ENCODE peak calls at places on chromosomes 16 and 17, in eight cellular contexts. Y, G, S, P, E, Z, F and W are unnamed samples.

GRCh38 chr16:88619859-88620655 is 18.3 kb upstream of the IL17C start:
- DNase-seq in Y (peak), G (peak), S (no peak), P (no peak), E (no peak), Z (no peak), F (no peak), W (peak)

GRCh38 chr16:85296859-85297698 is 184.8 kb upstream of the CIBAR2 start:
- DNase-seq in Y (peak), G (peak), S (no peak), P (peak), E (peak), Z (peak), F (no peak), W (peak)

GRCh38 chr17:3973498-3974137 is 9.4 kb upstream of the ATP2A3 start:
- DNase-seq in Y (no peak), G (no peak), S (no peak), P (no peak), E (peak), Z (no peak), F (no peak), W (no peak)

GRCh38 chr16:6684076-6684673 is 648.5 kb upstream of the RBFOX1 start:
- DNase-seq in Y (peak), G (no peak), S (no peak), P (peak), E (no peak), Z (peak), F (no peak), W (no peak)

GRCh38 chr17:61862105-61862574 is 1.2 kb downstream of the BRIP1 start:
- DNase-seq in Y (peak), G (no peak), S (no peak), P (peak), E (no peak), Z (no peak), F (no peak), W (no peak)

GRCh38 chr17:69961488-69962145 is 113.4 kb upstream of the KCNJ16 start:
- DNase-seq in Y (no peak), G (no peak), S (no peak), P (no peak), E (peak), Z (no peak), F (no peak), W (no peak)

GRCh38 chr17:78908426-78908825 is 5.4 kb upstream of the CEP295NL start:
- DNase-seq in Y (no peak), G (no peak), S (no peak), P (no peak), E (no peak), Z (no peak), F (no peak), W (no peak)

GRCh38 chr16:83940157-83940556 is 12.9 kb upstream of the OSGIN1 start:
- DNase-seq in Y (no peak), G (no peak), S (no peak), P (no peak), E (no peak), Z (no peak), F (no peak), W (no peak)

GRCh38 chr16:51818342-51818944 is 667.4 kb upstream of the SALL1 start:
- DNase-seq in Y (peak), G (no peak), S (peak), P (peak), E (no peak), Z (peak), F (no peak), W (no peak)

GRCh38 chr16:4517812-4518211 is 20.8 kb downstream of the CDIP1 start:
- DNase-seq in Y (peak), G (no peak), S (no peak), P (peak), E (no peak), Z (peak), F (no peak), W (no peak)

GRCh38 chr17:54678158-54678557 is 222.5 kb upstream of the TOM1L1 start:
- DNase-seq in Y (no peak), G (no peak), S (no peak), P (no peak), E (no peak), Z (no peak), F (no peak), W (no peak)

GRCh38 chr16:84818989-84819643 is 669 bp upstream of the CRISPLD2 start:
- DNase-seq in Y (no peak), G (no peak), S (no peak), P (no peak), E (peak), Z (no peak), F (no peak), W (no peak)

GRCh38 chr17:59668816-59669215 is 38.4 kb downstream of the PTRH2 start:
- DNase-seq in Y (peak), G (no peak), S (no peak), P (no peak), E (no peak), Z (peak), F (no peak), W (no peak)

GRCh38 chr17:41666336-41666680 is 22.4 kb upstream of the EIF1 start:
- DNase-seq in Y (peak), G (peak), S (no peak), P (peak), E (peak), Z (peak), F (no peak), W (peak)

GRCh38 chr16:46688101-46688656 is 799 bp downstream of the VPS35 start:
- DNase-seq in Y (peak), G (no peak), S (peak), P (no peak), E (peak), Z (no peak), F (no peak), W (no peak)

GRCh38 chr17:56593741-56594527 is 435 bp downstream of the NOG start:
- DNase-seq in Y (peak), G (no peak), S (peak), P (peak), E (peak), Z (no peak), F (peak), W (peak)

GRCh38 chr16:87526238-87526947 is 33.6 kb upstream of the ZCCHC14 start:
- DNase-seq in Y (no peak), G (no peak), S (no peak), P (no peak), E (no peak), Z (no peak), F (no peak), W (no peak)

GRCh38 chr17:10821770-10822169 is 16.1 kb downstream of the PIRT start:
- DNase-seq in Y (no peak), G (no peak), S (no peak), P (no peak), E (no peak), Z (no peak), F (no peak), W (no peak)

GRCh38 chr17:56833023-56833811 is 503 bp downstream of the C17orf67 start:
- DNase-seq in Y (peak), G (peak), S (peak), P (peak), E (peak), Z (peak), F (peak), W (peak)

GRCh38 chr17:1484586-1485310 is 7.7 kb downstream of the MYO1C start:
- DNase-seq in Y (no peak), G (peak), S (peak), P (peak), E (peak), Z (peak), F (peak), W (no peak)

GRCh38 chr17:60959696-60960095 is 282.0 kb downstream of the BCAS3 start:
- DNase-seq in Y (peak), G (no peak), S (no peak), P (no peak), E (no peak), Z (no peak), F (no peak), W (no peak)

GRCh38 chr17:29591737-29592624 is 951 bp upstream of the ANKRD13B start:
- DNase-seq in Y (peak), G (peak), S (peak), P (peak), E (peak), Z (peak), F (peak), W (peak)

GRCh38 chr16:68083861-68084503 is 1.2 kb upstream of the NFATC3 start:
- DNase-seq in Y (peak), G (no peak), S (no peak), P (no peak), E (no peak), Z (peak), F (no peak), W (no peak)

GRCh38 chr16:83356266-83356665 is 451.5 kb upstream of the HSBP1 start:
- DNase-seq in Y (peak), G (no peak), S (no peak), P (peak), E (no peak), Z (peak), F (no peak), W (no peak)

GRCh38 chr16:81449241-81449640 is 4.6 kb downstream of the CMIP start:
- DNase-seq in Y (no peak), G (no peak), S (no peak), P (no peak), E (no peak), Z (no peak), F (no peak), W (no peak)

GRCh38 chr16:81448154-81449131 is 3.8 kb downstream of the CMIP start:
- DNase-seq in Y (no peak), G (no peak), S (no peak), P (no peak), E (no peak), Z (no peak), F (no peak), W (no peak)

GRCh38 chr16:81446318-81447275 is 2.0 kb downstream of the CMIP start:
- DNase-seq in Y (no peak), G (no peak), S (no peak), P (peak), E (no peak), Z (peak), F (peak), W (no peak)

GRCh38 chr16:81445926-81446317 is 1.3 kb downstream of the CMIP start:
- DNase-seq in Y (no peak), G (no peak), S (no peak), P (no peak), E (no peak), Z (no peak), F (no peak), W (no peak)

GRCh38 chr16:81447383-81448101 is 2.9 kb downstream of the CMIP start:
- DNase-seq in Y (no peak), G (no peak), S (no peak), P (no peak), E (no peak), Z (peak), F (no peak), W (no peak)
- TF ChIP-seq CTCF in Y (no peak), G (no peak), S (no peak), P (no peak), E (no peak), Z (no peak), F (no peak), W (no peak)

DNA sequence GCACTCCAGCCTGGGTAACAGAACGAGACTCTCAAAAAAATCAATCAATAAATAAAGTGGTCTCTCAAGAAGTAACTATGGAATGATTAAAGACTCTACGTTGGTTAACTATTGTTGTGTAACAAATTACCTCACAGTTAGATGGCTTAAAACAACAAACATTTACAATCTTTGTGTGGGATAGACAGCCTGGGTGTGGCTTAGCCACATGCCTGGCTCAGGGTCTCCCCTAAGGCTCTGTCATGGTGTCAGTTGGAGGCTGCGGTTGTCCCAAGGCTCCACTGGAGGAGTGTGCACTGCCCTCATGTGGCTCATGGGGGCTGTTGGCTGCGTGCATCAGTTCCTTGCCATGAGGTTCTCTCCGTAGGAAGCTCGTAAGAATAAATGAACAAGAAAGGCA is 294.5 kb downstream of the SNX29 start:
- DNase-seq in Y (peak), G (no peak), S (no peak), P (no peak), E (no peak), Z (peak), F (no peak), W (no peak)
- TF ChIP-seq CTCF in Y (peak), G (no peak), S (peak), P (no peak), E (peak), Z (peak), F (no peak), W (no peak)

GRCh38 chr16:70018254-70018653 is 67.1 kb downstream of the CLEC18A start:
- DNase-seq in Y (peak), G (peak), S (no peak), P (peak), E (no peak), Z (peak), F (no peak), W (no peak)
- TF ChIP-seq CTCF in Y (peak), G (peak), S (peak), P (no peak), E (no peak), Z (no peak), F (no peak), W (no peak)

GRCh38 chr16:78007121-78007520 is 15.2 kb upstream of the CLEC3A start:
- DNase-seq in Y (no peak), G (no peak), S (no peak), P (no peak), E (no peak), Z (no peak), F (no peak), W (no peak)

GRCh38 chr16:78002915-78003538 is 19.3 kb upstream of the CLEC3A start:
- DNase-seq in Y (peak), G (peak), S (peak), P (peak), E (peak), Z (peak), F (peak), W (peak)

GRCh38 chr16:78004501-78004900 is 17.8 kb upstream of the CLEC3A start:
- DNase-seq in Y (no peak), G (no peak), S (no peak), P (no peak), E (no peak), Z (no peak), F (no peak), W (no peak)

GRCh38 chr16:78005881-78006280 is 16.5 kb upstream of the CLEC3A start:
- DNase-seq in Y (peak), G (no peak), S (no peak), P (peak), E (no peak), Z (peak), F (no peak), W (no peak)
- TF ChIP-seq CTCF in Y (peak), G (no peak), S (peak), P (peak), E (no peak), Z (peak), F (no peak), W (no peak)

DNA sequence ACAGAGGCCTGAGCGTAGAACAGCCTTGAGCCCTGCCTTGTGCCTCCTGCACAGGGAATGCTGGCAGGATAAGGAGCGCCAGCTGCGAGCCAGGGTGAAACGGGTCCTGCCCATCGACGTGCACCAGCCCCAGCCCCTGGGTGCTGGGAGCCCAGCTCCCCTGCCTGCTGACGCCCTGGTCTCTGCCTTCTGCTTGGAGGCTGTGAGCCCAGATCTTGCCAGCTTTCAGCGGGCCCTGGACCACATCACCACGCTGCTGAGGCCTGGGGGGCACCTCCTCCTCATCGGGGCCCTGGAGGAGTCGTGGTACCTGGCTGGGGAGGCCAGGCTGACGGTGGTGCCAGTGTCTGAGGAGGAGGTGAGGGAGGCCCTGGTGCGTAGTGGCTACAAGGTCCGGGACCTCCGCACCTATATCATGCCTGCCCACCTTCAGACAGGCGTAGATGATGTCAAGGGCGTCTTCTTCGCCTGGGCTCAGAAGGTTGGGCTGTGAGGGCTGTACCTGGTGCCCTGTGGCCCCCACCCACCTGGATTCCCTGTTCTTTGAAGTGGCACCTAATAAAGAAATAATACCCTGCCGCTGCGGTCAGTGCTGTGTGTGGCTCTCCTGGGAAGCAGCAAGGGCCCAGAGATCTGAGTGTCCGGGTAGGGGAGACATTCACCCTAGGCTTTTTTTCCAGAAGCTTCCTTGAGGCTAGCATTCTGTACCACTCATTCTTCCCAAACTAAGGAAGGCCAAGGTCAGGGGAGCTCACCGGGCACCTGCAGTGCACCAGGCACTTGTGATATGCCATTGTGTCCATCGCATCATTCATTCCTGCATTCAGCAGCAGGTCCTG is 1.9 kb downstream of the PNMT start:
- DNase-seq in Y (no peak), G (no peak), S (no peak), P (no peak), E (peak), Z (no peak), F (no peak), W (no peak)
- TF ChIP-seq CTCF in Y (no peak), G (no peak), S (no peak), P (no peak), E (no peak), Z (no peak), F (no peak), W (no peak)

GRCh38 chr17:77535892-77536291 is 395.1 kb downstream of the SEC14L1 start:
- DNase-seq in Y (no peak), G (no peak), S (no peak), P (no peak), E (no peak), Z (no peak), F (no peak), W (no peak)

GRCh38 chr17:77531641-77532040 is 390.9 kb downstream of the SEC14L1 start:
- DNase-seq in Y (no peak), G (no peak), S (no peak), P (no peak), E (peak), Z (no peak), F (no peak), W (no peak)

GRCh38 chr17:77534137-77534536 is 393.4 kb downstream of the SEC14L1 start:
- DNase-seq in Y (no peak), G (no peak), S (no peak), P (no peak), E (peak), Z (no peak), F (no peak), W (no peak)

GRCh38 chr17:77537566-77537965 is 396.8 kb downstream of the SEC14L1 start:
- DNase-seq in Y (no peak), G (no peak), S (no peak), P (no peak), E (no peak), Z (no peak), F (no peak), W (no peak)

DNA sequence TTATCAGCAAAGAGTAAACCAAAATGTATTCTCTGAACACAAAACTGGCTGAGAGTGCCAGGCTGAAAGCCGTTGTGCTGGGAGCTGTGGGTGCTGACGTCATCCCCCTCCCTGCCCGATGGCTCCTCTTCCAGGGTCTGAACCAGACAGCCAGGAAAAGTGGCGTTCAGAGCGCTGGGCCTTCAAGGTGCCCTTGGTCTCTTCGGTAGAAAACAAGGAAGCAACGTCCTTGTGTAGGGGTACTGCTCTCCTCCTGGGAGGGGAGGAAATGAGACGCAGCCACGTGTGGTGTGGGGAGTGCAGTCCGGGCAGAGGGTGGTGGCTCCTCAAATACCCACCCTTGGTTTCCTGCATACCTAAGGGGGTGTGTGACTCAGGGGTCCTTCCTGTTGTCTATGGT is 394.7 kb downstream of the SEC14L1 start:
- DNase-seq in Y (no peak), G (no peak), S (no peak), P (no peak), E (peak), Z (no peak), F (no peak), W (no peak)
- TF ChIP-seq CTCF in Y (no peak), G (no peak), S (no peak), P (no peak), E (no peak), Z (no peak), F (no peak), W (no peak)

GRCh38 chr16:29943846-29944669 is 17.8 kb upstream of the TMEM219 start:
- DNase-seq in Y (peak), G (no peak), S (no peak), P (no peak), E (no peak), Z (peak), F (peak), W (no peak)
- TF ChIP-seq CTCF in Y (peak), G (no peak), S (no peak), P (no peak), E (no peak), Z (peak), F (no peak), W (no peak)